ENCODE peak calls at places on chromosomes 5 and 9, in nine cellular contexts. V is MV-4-11; D is heart left ventricle; G is HS-5; J is activated naive CD4-positive, alpha-beta T cell treated with Interleukin-2 at 50 U/mL for 16 hours; L is SJSA1; B is GM12891; M is nucleus accumbens; K is activated B cell treated with CpG ODN at 0.5 μM for 24 hours. H is an unnamed sample.

GRCh38 chr9:88179080-88179521 is 40.8 kb upstream of the SPATA31C2 start:
- DNase-seq in V (peak), D (no peak), G (no peak), J (peak), L (no peak), B (no peak), M (no peak), K (no peak), H (no peak)

GRCh38 chr5:14854806-14855205 is 16.8 kb downstream of the ANKH start:
- DNase-seq in V (no peak), D (no peak), G (no peak), J (no peak), L (no peak), B (no peak), M (no peak), K (no peak), H (no peak)

GRCh38 chr5:150512368-150512747 is 4.4 kb downstream of the NDST1 start:
- DNase-seq in V (no peak), D (no peak), G (no peak), J (no peak), L (no peak), B (no peak), M (no peak), K (no peak), H (no peak)

GRCh38 chr9:109331353-109331752 is 10.5 kb upstream of the EPB41L4B start:
- DNase-seq in V (no peak), D (peak), G (no peak), J (no peak), L (no peak), B (no peak), M (peak), K (no peak), H (no peak)

GRCh38 chr9:85038824-85039540 is 369.5 kb downstream of the NTRK2 start:
- DNase-seq in V (no peak), D (no peak), G (no peak), J (no peak), L (no peak), B (no peak), M (peak), K (no peak), H (no peak)

GRCh38 chr9:135605238-135605781 is 34.0 kb downstream of the GLT6D1 start:
- DNase-seq in V (no peak), D (peak), G (no peak), J (no peak), L (no peak), B (no peak), M (no peak), K (no peak), H (no peak)

GRCh38 chr5:83608122-83608521 is 112.5 kb downstream of the HAPLN1 start:
- DNase-seq in V (peak), D (no peak), G (no peak), J (no peak), L (peak), B (peak), M (peak), K (no peak), H (no peak)

GRCh38 chr9:12698293-12698692 is 5.1 kb downstream of the TYRP1 start:
- DNase-seq in V (no peak), D (no peak), G (no peak), J (no peak), L (no peak), B (no peak), M (no peak), K (no peak), H (no peak)

GRCh38 chr5:116569999-116570398 is 4.6 kb downstream of the SEMA6A start:
- DNase-seq in V (peak), D (no peak), G (no peak), J (no peak), L (no peak), B (no peak), M (no peak), K (no peak), H (no peak)

GRCh38 chr5:10762776-10763500 is 1.9 kb upstream of the DAP start:
- DNase-seq in V (no peak), D (no peak), G (no peak), J (no peak), L (no peak), B (no peak), M (no peak), K (no peak), H (no peak)

GRCh38 chr9:99962685-99963261 is 56.3 kb downstream of the STX17 start:
- DNase-seq in V (peak), D (no peak), G (no peak), J (no peak), L (no peak), B (no peak), M (no peak), K (no peak), H (no peak)

GRCh38 chr5:135051399-135051798 is 17.4 kb upstream of the PITX1 start:
- DNase-seq in V (no peak), D (no peak), G (no peak), J (no peak), L (no peak), B (no peak), M (no peak), K (no peak), H (no peak)

GRCh38 chr9:7907636-7908195 is 108.1 kb upstream of the DMAC1 start:
- DNase-seq in V (no peak), D (no peak), G (no peak), J (no peak), L (no peak), B (no peak), M (no peak), K (no peak), H (no peak)

GRCh38 chr5:14706615-14707021 is 42.1 kb downstream of the OTULIN start:
- DNase-seq in V (peak), D (no peak), G (no peak), J (peak), L (peak), B (no peak), M (no peak), K (no peak), H (peak)

GRCh38 chr5:82812575-82812974 is 264.6 kb downstream of the TMEM167A start:
- DNase-seq in V (no peak), D (no peak), G (no peak), J (no peak), L (no peak), B (no peak), M (no peak), K (no peak), H (no peak)

GRCh38 chr5:38772471-38772870 is 73.3 kb upstream of the OSMR start:
- DNase-seq in V (no peak), D (no peak), G (no peak), J (no peak), L (no peak), B (no peak), M (no peak), K (no peak), H (no peak)

GRCh38 chr5:14148890-14149671 is 5.9 kb downstream of the TRIO start:
- DNase-seq in V (no peak), D (no peak), G (no peak), J (no peak), L (no peak), B (no peak), M (no peak), K (no peak), H (no peak)